ENCODE peak calls at places on chromosomes 1 and 21, in eight cellular contexts. One of them, this sample, is unnamed.

GRCh38 chr1:145889722-145890121 is 4.1 kb upstream of the ANKRD35 start:
- DNase-seq in cardiac muscle cell: no peak
- DNase-seq in adrenal gland: no peak
- DNase-seq in choroid plexus epithelial cell: peak
- DNase-seq in EL: no peak
- DNase-seq in cardiac fibroblast: no peak
- DNase-seq in HL-60: no peak
- DNase-seq in right cardiac atrium: no peak
- DNase-seq in this sample: peak

GRCh38 chr1:4137621-4138390 is 237.7 kb upstream of the C1orf174 start:
- DNase-seq in cardiac muscle cell: no peak
- DNase-seq in adrenal gland: no peak
- DNase-seq in choroid plexus epithelial cell: no peak
- DNase-seq in EL: no peak
- DNase-seq in cardiac fibroblast: no peak
- DNase-seq in HL-60: no peak
- DNase-seq in right cardiac atrium: no peak
- DNase-seq in this sample: no peak

GRCh38 chr1:3004285-3005205 is 16.7 kb upstream of the ACTRT2 start:
- DNase-seq in cardiac muscle cell: no peak
- DNase-seq in adrenal gland: no peak
- DNase-seq in choroid plexus epithelial cell: no peak
- DNase-seq in EL: no peak
- DNase-seq in cardiac fibroblast: no peak
- DNase-seq in HL-60: no peak
- DNase-seq in right cardiac atrium: no peak
- DNase-seq in this sample: no peak

GRCh38 chr1:221101792-221102191 is 222.5 kb downstream of the HLX start:
- DNase-seq in cardiac muscle cell: peak
- DNase-seq in adrenal gland: no peak
- DNase-seq in choroid plexus epithelial cell: peak
- DNase-seq in EL: peak
- DNase-seq in cardiac fibroblast: peak
- DNase-seq in HL-60: no peak
- DNase-seq in right cardiac atrium: no peak
- DNase-seq in this sample: peak

GRCh38 chr1:188937965-188938551 is 1539.6 kb downstream of the BRINP3 start:
- DNase-seq in cardiac muscle cell: peak
- DNase-seq in adrenal gland: no peak
- DNase-seq in choroid plexus epithelial cell: peak
- DNase-seq in EL: peak
- DNase-seq in cardiac fibroblast: no peak
- DNase-seq in HL-60: no peak
- DNase-seq in right cardiac atrium: no peak
- DNase-seq in this sample: peak

GRCh38 chr1:173307845-173308244 is 100.7 kb upstream of the TNFSF4 start:
- DNase-seq in cardiac muscle cell: no peak
- DNase-seq in adrenal gland: no peak
- DNase-seq in choroid plexus epithelial cell: no peak
- DNase-seq in EL: no peak
- DNase-seq in cardiac fibroblast: no peak
- DNase-seq in HL-60: no peak
- DNase-seq in right cardiac atrium: no peak
- DNase-seq in this sample: no peak

GRCh38 chr21:42388740-42389448 is 7.0 kb downstream of the TMPRSS3 start:
- DNase-seq in cardiac muscle cell: no peak
- DNase-seq in adrenal gland: no peak
- DNase-seq in choroid plexus epithelial cell: no peak
- DNase-seq in EL: no peak
- DNase-seq in cardiac fibroblast: no peak
- DNase-seq in HL-60: no peak
- DNase-seq in right cardiac atrium: no peak
- DNase-seq in this sample: no peak

GRCh38 chr1:39076127-39076798 is 50.1 kb downstream of the NDUFS5 start:
- DNase-seq in cardiac muscle cell: peak
- DNase-seq in adrenal gland: peak
- DNase-seq in choroid plexus epithelial cell: peak
- DNase-seq in EL: peak
- DNase-seq in cardiac fibroblast: peak
- DNase-seq in HL-60: no peak
- DNase-seq in right cardiac atrium: peak
- DNase-seq in this sample: peak

This sample was measured in iris pigment epithelial cell.